ENCODE peak calls at places on chromosomes 1 and 21, in five cellular contexts. One of them, this sample, is unnamed.
A peak's percentile ranks its signal among the peaks of the same experiment; 100 is the strongest.

GRCh38 chr21:14901482-14901958 is 163.3 kb downstream of the NRIP1 start:
- DNase-seq in GM12864: no peak
- DNase-seq in astrocyte of the cerebellum: peak; percentile 99
- DNase-seq in GM10248: peak; percentile 42
- DNase-seq in GM13977: peak; percentile 28
- DNase-seq in this sample: peak; percentile 98

GRCh38 chr1:95021794-95022193 is 51.0 kb downstream of the ALG14 start:
- DNase-seq in GM12864: no peak
- DNase-seq in astrocyte of the cerebellum: no peak
- DNase-seq in GM10248: no peak
- DNase-seq in GM13977: no peak
- DNase-seq in this sample: no peak

GRCh38 chr1:161486806-161487482 is 18.3 kb upstream of the FCGR2A start:
- DNase-seq in GM12864: no peak
- DNase-seq in astrocyte of the cerebellum: peak; percentile 8
- DNase-seq in GM10248: peak; percentile 61
- DNase-seq in GM13977: peak; percentile 71
- DNase-seq in this sample: no peak

GRCh38 chr1:12276225-12276624 is 46.4 kb downstream of the VPS13D start:
- DNase-seq in GM12864: no peak
- DNase-seq in astrocyte of the cerebellum: peak; percentile 24
- DNase-seq in GM10248: no peak
- DNase-seq in GM13977: no peak
- DNase-seq in this sample: no peak

GRCh38 chr1:3727042-3727824 is 25.0 kb upstream of the CCDC27 start:
- DNase-seq in GM12864: no peak
- DNase-seq in astrocyte of the cerebellum: no peak
- DNase-seq in GM10248: peak; percentile 80
- DNase-seq in GM13977: peak; percentile 79
- DNase-seq in this sample: no peak

GRCh38 chr1:159441360-159441759 is 1.8 kb downstream of the OR10J1 start:
- DNase-seq in GM12864: no peak
- DNase-seq in astrocyte of the cerebellum: no peak
- DNase-seq in GM10248: no peak
- DNase-seq in GM13977: no peak
- DNase-seq in this sample: no peak

GRCh38 chr1:221521686-221522085 is 220.2 kb downstream of the DUSP10 start:
- DNase-seq in GM12864: no peak
- DNase-seq in astrocyte of the cerebellum: no peak
- DNase-seq in GM10248: no peak
- DNase-seq in GM13977: no peak
- DNase-seq in this sample: no peak

GRCh38 chr1:217333939-217334338 is 297.0 kb downstream of the GPATCH2 start:
- DNase-seq in GM12864: peak; percentile 8
- DNase-seq in astrocyte of the cerebellum: no peak
- DNase-seq in GM10248: peak; percentile 40
- DNase-seq in GM13977: peak; percentile 28
- DNase-seq in this sample: no peak

GRCh38 chr1:110235839-110236682 is 25.9 kb downstream of the KCNC4 start:
- DNase-seq in GM12864: no peak
- DNase-seq in astrocyte of the cerebellum: no peak
- DNase-seq in GM10248: no peak
- DNase-seq in GM13977: no peak
- DNase-seq in this sample: peak; percentile 55

GRCh38 chr1:17207966-17208418 is 3.1 kb downstream of the PADI1 start:
- DNase-seq in GM12864: peak; percentile 24
- DNase-seq in astrocyte of the cerebellum: no peak
- DNase-seq in GM10248: peak; percentile 81
- DNase-seq in GM13977: peak; percentile 84
- DNase-seq in this sample: peak; percentile 70

GRCh38 chr1:66231162-66232077 is 302.5 kb upstream of the SGIP1 start:
- DNase-seq in GM12864: no peak
- DNase-seq in astrocyte of the cerebellum: no peak
- DNase-seq in GM10248: no peak
- DNase-seq in GM13977: no peak
- DNase-seq in this sample: peak; percentile 47

GRCh38 chr1:110870721-110871388 is 2.1 kb upstream of the CD53 start:
- DNase-seq in GM12864: no peak
- DNase-seq in astrocyte of the cerebellum: no peak
- DNase-seq in GM10248: no peak
- DNase-seq in GM13977: no peak
- DNase-seq in this sample: no peak

GRCh38 chr1:58572691-58573090 is 4.4 kb downstream of the TACSTD2 start:
- DNase-seq in GM12864: no peak
- DNase-seq in astrocyte of the cerebellum: no peak
- DNase-seq in GM10248: no peak
- DNase-seq in GM13977: no peak
- DNase-seq in this sample: no peak

GRCh38 chr21:38982096-38982495 is 176.4 kb downstream of the ETS2 start:
- DNase-seq in GM12864: no peak
- DNase-seq in astrocyte of the cerebellum: no peak
- DNase-seq in GM10248: no peak
- DNase-seq in GM13977: no peak
- DNase-seq in this sample: no peak

GRCh38 chr1:116674761-116675160 is 7.2 kb upstream of the IGSF3 start:
- DNase-seq in GM12864: no peak
- DNase-seq in astrocyte of the cerebellum: no peak
- DNase-seq in GM10248: no peak
- DNase-seq in GM13977: no peak
- DNase-seq in this sample: no peak

GRCh38 chr1:58780586-58781452 is 3.0 kb downstream of the JUN start:
- DNase-seq in GM12864: no peak
- DNase-seq in astrocyte of the cerebellum: no peak
- DNase-seq in GM10248: no peak
- DNase-seq in GM13977: no peak
- DNase-seq in this sample: no peak

GRCh38 chr1:25810341-25811299 is 9.1 kb upstream of the MTFR1L start:
- DNase-seq in GM12864: no peak
- DNase-seq in astrocyte of the cerebellum: no peak
- DNase-seq in GM10248: peak; percentile 82
- DNase-seq in GM13977: peak; percentile 85
- DNase-seq in this sample: no peak

GRCh38 chr1:22038036-22038435 is 14.5 kb upstream of the CDC42 start:
- DNase-seq in GM12864: no peak
- DNase-seq in astrocyte of the cerebellum: no peak
- DNase-seq in GM10248: no peak
- DNase-seq in GM13977: no peak
- DNase-seq in this sample: no peak

GRCh38 chr1:193533883-193534282 is 347.5 kb upstream of the B3GALT2 start:
- DNase-seq in GM12864: no peak
- DNase-seq in astrocyte of the cerebellum: no peak
- DNase-seq in GM10248: no peak
- DNase-seq in GM13977: no peak
- DNase-seq in this sample: no peak

GRCh38 chr1:236495359-236496120 is 28.2 kb upstream of the LGALS8 start:
- DNase-seq in GM12864: no peak
- DNase-seq in astrocyte of the cerebellum: no peak
- DNase-seq in GM10248: no peak
- DNase-seq in GM13977: no peak
- DNase-seq in this sample: no peak

GRCh38 chr1:152906023-152906565 is 2.3 kb upstream of the IVL start:
- DNase-seq in GM12864: no peak
- DNase-seq in astrocyte of the cerebellum: no peak
- DNase-seq in GM10248: no peak
- DNase-seq in GM13977: no peak
- DNase-seq in this sample: peak; percentile 64

GRCh38 chr1:235136111-235136510 is 7.5 kb upstream of the TOMM20 start:
- DNase-seq in GM12864: no peak
- DNase-seq in astrocyte of the cerebellum: no peak
- DNase-seq in GM10248: no peak
- DNase-seq in GM13977: no peak
- DNase-seq in this sample: no peak

GRCh38 chr1:177219458-177220390 is 49.0 kb downstream of the BRINP2 start:
- DNase-seq in GM12864: no peak
- DNase-seq in astrocyte of the cerebellum: no peak
- DNase-seq in GM10248: no peak
- DNase-seq in GM13977: no peak
- DNase-seq in this sample: no peak

GRCh38 chr1:67771152-67771551 is 62.1 kb downstream of the GNG12 start:
- DNase-seq in GM12864: no peak
- DNase-seq in astrocyte of the cerebellum: no peak
- DNase-seq in GM10248: no peak
- DNase-seq in GM13977: no peak
- DNase-seq in this sample: peak; percentile 58

DNA sequence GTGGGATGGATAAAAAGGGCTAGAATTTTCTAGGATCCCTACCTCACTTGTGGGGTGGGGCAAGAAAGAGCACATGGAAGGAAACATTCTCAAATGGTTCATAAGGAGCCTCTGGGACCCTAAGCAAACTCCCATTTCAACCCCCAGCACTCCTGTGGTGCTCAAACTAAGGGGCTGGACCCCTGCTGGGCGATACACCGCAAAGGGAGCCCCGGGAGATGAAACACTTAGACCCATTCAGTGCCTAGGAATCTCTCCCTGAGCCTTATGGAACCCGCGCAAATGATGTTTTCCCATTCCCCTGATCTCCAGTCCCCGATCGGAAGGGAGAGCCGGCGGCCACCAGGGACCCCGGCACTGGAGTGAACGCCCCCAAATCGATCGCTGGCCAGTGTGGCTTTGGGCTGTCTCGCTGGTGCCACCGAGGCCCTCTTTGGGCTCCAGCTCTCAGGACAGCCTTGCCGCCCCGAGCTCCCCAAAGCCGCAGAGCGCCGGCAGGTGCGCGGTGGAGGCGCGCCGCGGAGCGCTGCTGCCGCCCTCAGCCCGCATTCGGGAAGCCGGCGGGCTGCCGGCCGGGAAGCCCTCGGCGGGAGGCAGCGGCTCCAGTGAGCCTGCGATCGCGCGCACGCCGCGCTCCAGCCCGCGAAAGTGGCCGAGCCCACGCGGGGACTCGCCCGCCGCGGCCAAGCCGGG is 1.2 kb downstream of the PLXNA2 start:
- DNase-seq in GM12864: no peak
- DNase-seq in astrocyte of the cerebellum: no peak
- DNase-seq in GM10248: no peak
- DNase-seq in GM13977: no peak
- DNase-seq in this sample: no peak
- TF ChIP-seq CTCF in GM12864: no peak
- TF ChIP-seq CTCF in astrocyte of the cerebellum: peak; percentile 4
- TF ChIP-seq CTCF in GM10248: no peak
- TF ChIP-seq CTCF in GM13977: peak; percentile 23
- TF ChIP-seq CTCF in this sample: no peak

GRCh38 chr1:169048043-169048442 is 58.4 kb upstream of the ATP1B1 start:
- DNase-seq in GM12864: no peak
- DNase-seq in astrocyte of the cerebellum: no peak
- DNase-seq in GM10248: no peak
- DNase-seq in GM13977: no peak
- DNase-seq in this sample: no peak

GRCh38 chr1:169049258-169049936 is 57.1 kb upstream of the ATP1B1 start:
- DNase-seq in GM12864: no peak
- DNase-seq in astrocyte of the cerebellum: no peak
- DNase-seq in GM10248: no peak
- DNase-seq in GM13977: no peak
- DNase-seq in this sample: no peak

GRCh38 chr1:169052727-169053126 is 53.8 kb upstream of the ATP1B1 start:
- DNase-seq in GM12864: no peak
- DNase-seq in astrocyte of the cerebellum: no peak
- DNase-seq in GM10248: no peak
- DNase-seq in GM13977: no peak
- DNase-seq in this sample: no peak

GRCh38 chr1:169051171-169051570 is 55.3 kb upstream of the ATP1B1 start:
- DNase-seq in GM12864: no peak
- DNase-seq in astrocyte of the cerebellum: no peak
- DNase-seq in GM10248: no peak
- DNase-seq in GM13977: no peak
- DNase-seq in this sample: no peak

DNA sequence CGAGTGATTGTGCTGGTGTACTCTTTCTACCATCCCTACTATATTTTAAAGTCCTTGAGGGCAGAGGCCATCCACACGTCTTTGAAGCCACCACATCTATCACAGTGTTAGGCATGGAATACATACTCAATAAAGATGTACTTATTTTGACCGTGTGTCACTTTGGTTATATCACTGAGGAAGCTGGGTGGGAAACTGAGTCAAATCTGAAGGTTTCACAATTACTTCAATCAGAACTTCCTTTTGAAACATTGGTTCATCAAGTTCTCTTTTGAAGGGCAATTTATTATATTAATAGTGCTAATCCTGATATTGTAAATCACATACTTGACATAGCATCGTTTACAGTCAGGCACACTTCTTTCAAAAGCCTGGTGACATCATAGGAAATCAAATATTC is 53.3 kb upstream of the ATP1B1 start:
- DNase-seq in GM12864: no peak
- DNase-seq in astrocyte of the cerebellum: no peak
- DNase-seq in GM10248: no peak
- DNase-seq in GM13977: no peak
- DNase-seq in this sample: no peak
- TF ChIP-seq CTCF in GM12864: no peak
- TF ChIP-seq CTCF in astrocyte of the cerebellum: no peak
- TF ChIP-seq CTCF in GM10248: no peak
- TF ChIP-seq CTCF in GM13977: no peak
- TF ChIP-seq CTCF in this sample: no peak

DNA sequence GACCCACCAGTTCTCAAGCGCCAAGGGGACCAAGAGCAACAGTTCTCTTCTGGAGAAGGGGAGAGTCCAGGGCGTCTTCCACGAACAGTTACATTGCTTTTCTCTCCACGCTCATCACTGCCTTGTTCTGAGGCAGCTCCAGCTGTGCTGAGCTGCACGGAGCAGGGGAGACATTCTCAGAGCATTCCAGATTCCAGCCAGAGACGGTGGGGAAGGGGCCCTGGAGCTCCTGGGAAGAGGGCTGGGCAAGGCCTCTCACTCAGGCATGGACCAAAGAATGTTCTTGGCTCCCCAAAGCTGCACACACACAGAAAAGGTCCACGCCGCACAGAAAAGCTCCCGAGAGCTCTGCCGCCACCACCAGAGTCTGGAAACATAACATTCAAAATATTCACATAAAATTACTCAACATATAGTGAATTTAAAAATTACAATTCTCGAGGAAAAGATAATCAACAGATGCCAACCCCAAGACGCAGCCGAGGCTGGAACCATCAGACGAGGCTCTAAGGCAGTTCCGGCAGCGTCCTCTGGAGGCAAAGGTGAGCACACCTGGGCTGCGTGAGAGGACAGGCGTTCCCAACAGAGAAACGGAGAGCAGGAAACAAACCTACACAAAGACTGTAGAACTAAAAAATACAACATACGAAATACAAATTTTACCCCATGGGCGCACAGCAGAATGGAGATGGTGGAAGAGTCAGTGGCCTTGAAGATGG is 40.5 kb downstream of the UBE2G2 start:
- DNase-seq in GM12864: no peak
- DNase-seq in astrocyte of the cerebellum: no peak
- DNase-seq in GM10248: no peak
- DNase-seq in GM13977: no peak
- DNase-seq in this sample: no peak
- TF ChIP-seq CTCF in GM12864: peak; percentile 65
- TF ChIP-seq CTCF in astrocyte of the cerebellum: peak; percentile 52
- TF ChIP-seq CTCF in GM10248: no peak
- TF ChIP-seq CTCF in GM13977: peak; percentile 23
- TF ChIP-seq CTCF in this sample: peak; percentile 43

DNA sequence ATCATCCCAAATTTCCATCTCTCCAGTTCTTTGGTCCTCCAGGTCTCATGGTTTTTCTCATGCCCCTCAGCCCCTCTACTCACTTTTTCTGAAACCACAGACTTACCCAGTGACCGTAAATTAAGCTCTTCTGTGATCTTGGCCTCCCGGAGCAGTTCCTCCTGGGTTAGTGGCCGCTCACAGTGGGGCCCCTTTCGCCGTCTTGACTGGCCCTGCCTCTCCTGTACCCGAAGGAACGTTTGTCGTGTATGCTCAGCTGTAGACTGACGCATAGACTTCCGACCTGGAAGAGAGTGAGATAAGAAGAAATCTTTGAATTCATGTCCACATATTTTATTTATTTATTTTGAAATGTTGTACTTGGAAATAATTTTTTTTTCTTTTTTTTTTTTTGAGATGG is 5.8 kb downstream of the VPS72 start:
- DNase-seq in GM12864: no peak
- DNase-seq in astrocyte of the cerebellum: no peak
- DNase-seq in GM10248: no peak
- DNase-seq in GM13977: no peak
- DNase-seq in this sample: no peak
- TF ChIP-seq CTCF in GM12864: no peak
- TF ChIP-seq CTCF in astrocyte of the cerebellum: no peak
- TF ChIP-seq CTCF in GM10248: no peak
- TF ChIP-seq CTCF in GM13977: no peak
- TF ChIP-seq CTCF in this sample: no peak

This sample was measured in kidney epithelial cell.